ENCODE peak calls at places on chromosomes 5 and 9, in four cellular contexts. T is CD4-positive, alpha-beta memory T cell; L is GM23338; Y is tibial nerve. W is an unnamed sample.
A peak's percentile ranks its signal among the peaks of the same experiment; 100 is the strongest.

GRCh38 chr5:159309689-159310433 is 20.4 kb downstream of the IL12B start:
- DNase-seq in L (no peak), Y (no peak), T (no peak), W (no peak)

GRCh38 chr9:35829084-35829763 is at the start of gene TMEM8B:
- DNase-seq in Y (peak; percentile 99), T (peak; percentile 85), L (peak; percentile 100), W (peak; percentile 100)

GRCh38 chr5:177568326-177568725 is 14.0 kb upstream of the FAM193B start:
- DNase-seq in L (no peak), T (no peak), Y (no peak), W (no peak)

GRCh38 chr9:107488400-107489143 is 997 bp downstream of the KLF4 start:
- DNase-seq in Y (peak; percentile 76), L (peak; percentile 50), T (peak; percentile 5), W (peak; percentile 92)

GRCh38 chr9:128084746-128085145 is 16.7 kb downstream of the SLC25A25 start:
- DNase-seq in L (no peak), T (no peak), Y (no peak), W (no peak)

GRCh38 chr9:75591972-75592371 is 298.5 kb upstream of the PCSK5 start:
- DNase-seq in L (no peak), T (no peak), Y (peak; percentile 43), W (no peak)

GRCh38 chr5:145636396-145636795 is 198.7 kb downstream of the PRELID2 start:
- DNase-seq in L (no peak), T (no peak), Y (no peak), W (no peak)

GRCh38 chr5:16144416-16144815 is 35.2 kb downstream of the MARCHF11 start:
- DNase-seq in L (no peak), Y (no peak), T (no peak), W (no peak)

GRCh38 chr5:71475788-71476384 is 20.4 kb downstream of the BDP1 start:
- DNase-seq in L (peak; percentile 71), T (peak; percentile 16), Y (no peak), W (no peak)

GRCh38 chr9:98335666-98336065 is 80.2 kb upstream of the TBC1D2 start:
- DNase-seq in Y (no peak), T (no peak), L (no peak), W (no peak)

GRCh38 chr5:10567781-10568321 is 4.0 kb downstream of the ANKRD33B start:
- DNase-seq in Y (no peak), L (no peak), T (no peak), W (no peak)

GRCh38 chr9:125492719-125493118 is 214.3 kb downstream of the MAPKAP1 start:
- DNase-seq in Y (no peak), T (no peak), L (no peak), W (no peak)

GRCh38 chr9:77640741-77641580 is 7.2 kb downstream of the GNA14 start:
- DNase-seq in Y (no peak), L (no peak), T (no peak), W (no peak)

GRCh38 chr9:119375892-119376291 is 6.7 kb upstream of the BRINP1 start:
- DNase-seq in L (peak; percentile 87), Y (no peak), T (no peak), W (no peak)

GRCh38 chr5:1882337-1883119 is at the start of gene IRX4:
- DNase-seq in T (no peak), Y (no peak), L (peak; percentile 70), W (no peak)

GRCh38 chr9:10026585-10026984 is 586.2 kb downstream of the PTPRD start:
- DNase-seq in Y (no peak), T (no peak), L (no peak), W (no peak)

GRCh38 chr9:2725126-2725525 is 7.8 kb downstream of the KCNV2 start:
- DNase-seq in Y (no peak), T (no peak), L (no peak), W (no peak)

GRCh38 chr9:69071059-69071458 is 35.5 kb downstream of the FXN start:
- DNase-seq in Y (no peak), L (no peak), T (no peak), W (no peak)

GRCh38 chr5:98928802-98929122 is at the start of gene CHD1:
- DNase-seq in Y (peak; percentile 90), L (peak; percentile 95), T (peak; percentile 94), W (peak; percentile 96)

GRCh38 chr9:99868845-99869244 is 37.6 kb upstream of the STX17 start:
- DNase-seq in T (no peak), L (no peak), Y (no peak), W (no peak)

GRCh38 chr9:70510157-70510770 is 95.8 kb upstream of the KLF9 start:
- DNase-seq in Y (no peak), T (no peak), L (peak; percentile 77), W (no peak)

GRCh38 chr5:1523480-1523792 is 324 bp downstream of the LPCAT1 start:
- DNase-seq in T (no peak), Y (no peak), L (no peak), W (no peak)

GRCh38 chr9:93911871-93912554 is 43.1 kb downstream of the BARX1 start:
- DNase-seq in T (no peak), L (peak; percentile 29), Y (no peak), W (no peak)

GRCh38 chr9:36046923-36047322 is 10.2 kb downstream of the RECK start:
- DNase-seq in L (no peak), Y (no peak), T (no peak), W (no peak)

GRCh38 chr5:91007780-91008402 is 375.2 kb downstream of the ARRDC3 start:
- DNase-seq in Y (no peak), L (no peak), T (no peak), W (no peak)

GRCh38 chr9:38145526-38146053 is 76.6 kb upstream of the SHB start:
- DNase-seq in T (no peak), L (peak; percentile 14), Y (no peak), W (no peak)

GRCh38 chr5:44046581-44047327 is 342.5 kb downstream of the FGF10 start:
- DNase-seq in L (peak; percentile 8), Y (no peak), T (no peak), W (peak; percentile 71)

GRCh38 chr5:175681045-175681974 is 23.4 kb downstream of the HRH2 start:
- DNase-seq in Y (no peak), T (no peak), L (no peak), W (no peak)

DNA sequence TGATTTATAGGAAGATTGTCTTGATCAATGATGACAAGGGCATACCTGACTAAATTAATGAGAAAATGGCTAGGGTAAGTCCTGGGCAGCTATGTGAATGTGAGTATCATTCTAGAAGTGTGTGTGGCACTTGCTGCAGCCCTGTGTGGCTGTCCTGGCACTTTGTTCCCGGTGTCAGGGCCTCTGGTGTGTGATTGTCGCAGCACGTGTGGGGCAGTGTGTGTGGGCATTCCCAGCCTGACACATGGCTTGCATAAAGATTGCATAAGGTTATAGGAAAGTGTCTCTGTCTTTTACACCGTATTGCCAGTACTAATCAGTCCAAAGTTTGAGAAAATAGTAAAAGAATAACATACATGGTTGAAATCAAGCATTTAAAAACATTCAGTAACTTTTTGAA is 74.4 kb downstream of the TRIO start:
- DNase-seq in L (no peak), T (no peak), Y (no peak), W (no peak)
- H3K4me1 ChIP-seq in L (peaks cover 95% of the 10 kb centered on the region), T (no peaks in the 10 kb centered on the region), Y (peaks cover 44% of the 10 kb centered on the region), W (peaks cover 27% of the 10 kb centered on the region)

DNA sequence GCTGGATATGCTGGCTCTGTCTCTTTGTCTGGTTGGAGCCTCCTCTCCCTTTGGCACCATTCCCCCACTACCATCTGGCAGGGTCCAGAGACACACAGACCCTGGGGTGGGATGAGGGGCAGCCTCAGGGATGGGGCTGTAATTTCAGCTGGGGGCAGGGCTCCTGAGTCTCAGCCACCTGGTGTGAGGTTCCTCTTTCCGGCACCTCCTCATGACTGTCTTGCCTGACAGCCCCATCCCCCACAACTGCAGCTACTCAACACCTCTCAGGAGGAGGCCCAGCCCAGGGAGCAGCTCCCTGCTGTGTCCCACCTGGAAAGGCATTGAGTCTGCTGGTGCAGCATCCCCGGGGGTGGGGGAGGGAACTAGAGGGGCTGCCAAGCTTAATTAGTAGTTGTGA is 11.7 kb upstream of the RPS14 start:
- DNase-seq in Y (no peak), T (no peak), L (peak; percentile 42), W (no peak)
- H3K4me1 ChIP-seq in Y (peaks cover 25% of the 10 kb centered on the region), T (peaks cover 19% of the 10 kb centered on the region), L (peaks cover 48% of the 10 kb centered on the region), W (peaks cover 31% of the 10 kb centered on the region)

GRCh38 chr5:142435410-142436115 is 110.7 kb upstream of the SPRY4 start:
- DNase-seq in Y (no peak), T (no peak), L (no peak), W (no peak)

GRCh38 chr5:142434322-142434612 is 109.4 kb upstream of the SPRY4 start:
- DNase-seq in L (no peak), Y (no peak), T (no peak), W (no peak)

GRCh38 chr5:142432369-142432863 is 107.6 kb upstream of the SPRY4 start:
- DNase-seq in T (no peak), Y (no peak), L (no peak), W (no peak)

GRCh38 chr5:142433526-142434321 is 108.9 kb upstream of the SPRY4 start:
- DNase-seq in L (no peak), Y (no peak), T (no peak), W (no peak)

GRCh38 chr5:142432961-142433360 is 108.1 kb upstream of the SPRY4 start:
- DNase-seq in L (no peak), T (peak; percentile 82), Y (no peak), W (no peak)
- H3K4me1 ChIP-seq in L (peaks cover 12% of the 10 kb centered on the region), T (peaks cover 62% of the 10 kb centered on the region), Y (peaks cover 38% of the 10 kb centered on the region), W (peaks cover 22% of the 10 kb centered on the region)

GRCh38 chr9:131404581-131404980 is 10.7 kb downstream of the PRRC2B start:
- DNase-seq in T (no peak), L (no peak), Y (no peak), W (no peak)

GRCh38 chr9:131402073-131402472 is 8.2 kb downstream of the PRRC2B start:
- DNase-seq in L (no peak), Y (no peak), T (no peak), W (no peak)

GRCh38 chr9:131403493-131403773 is 9.5 kb downstream of the PRRC2B start:
- DNase-seq in Y (no peak), T (no peak), L (no peak), W (no peak)

GRCh38 chr9:131404987-131405386 is 11.1 kb downstream of the PRRC2B start:
- DNase-seq in L (no peak), T (no peak), Y (no peak), W (no peak)

GRCh38 chr9:131402738-131403492 is 9.0 kb downstream of the PRRC2B start:
- DNase-seq in L (no peak), Y (peak; percentile 92), T (no peak), W (peak; percentile 94)
- H3K4me1 ChIP-seq in L (peaks cover 92% of the 10 kb centered on the region), Y (peaks cover 100% of the 10 kb centered on the region), T (peaks cover 95% of the 10 kb centered on the region), W (peaks cover 94% of the 10 kb centered on the region)

GRCh38 chr9:114224247-114224610 is 68.9 kb downstream of the COL27A1 start:
- DNase-seq in Y (no peak), L (peak; percentile 34), T (no peak), W (no peak)

GRCh38 chr9:114226289-114227055 is 71.1 kb downstream of the COL27A1 start:
- DNase-seq in L (no peak), Y (no peak), T (no peak), W (no peak)

GRCh38 chr9:114223564-114224246 is 68.4 kb downstream of the COL27A1 start:
- DNase-seq in Y (no peak), T (no peak), L (no peak), W (no peak)

GRCh38 chr9:114227288-114228033 is 72.1 kb downstream of the COL27A1 start:
- DNase-seq in L (no peak), Y (no peak), T (no peak), W (no peak)

GRCh38 chr9:114225534-114226288 is 70.4 kb downstream of the COL27A1 start:
- DNase-seq in T (no peak), Y (no peak), L (no peak), W (no peak)
- H3K4me1 ChIP-seq in T (no peaks in the 10 kb centered on the region), Y (peaks cover 28% of the 10 kb centered on the region), L (peaks cover 16% of the 10 kb centered on the region), W (peaks cover 3% of the 10 kb centered on the region)